ENCODE peak calls at places on chromosomes 5 and 9, in nine cellular contexts. Z, D, C, A, S, U, R, L and G are unnamed samples.

GRCh38 chr5:163912023-163912422 is 406.6 kb downstream of the MAT2B start:
- DNase-seq in Z (no peak), D (no peak), C (no peak), A (no peak), S (no peak), U (no peak), R (no peak), L (peak; percentile 5), G (no peak)

GRCh38 chr5:40021007-40021406 is 596.2 kb upstream of the DAB2 start:
- DNase-seq in Z (no peak), D (no peak), C (no peak), A (no peak), S (no peak), U (no peak), R (no peak), L (peak; percentile 23), G (no peak)

GRCh38 chr5:73387630-73388370 is 60.8 kb downstream of the FOXD1 start:
- DNase-seq in Z (no peak), D (no peak), C (no peak), A (no peak), S (no peak), U (no peak), R (no peak), L (peak; percentile 65), G (no peak)

GRCh38 chr5:160213537-160213936 is 15.8 kb upstream of the FABP6 start:
- DNase-seq in Z (no peak), D (no peak), C (no peak), A (no peak), S (peak; percentile 46), U (no peak), R (no peak), L (no peak), G (no peak)

GRCh38 chr9:103898550-103898949 is 195.6 kb upstream of the SMC2 start:
- DNase-seq in Z (no peak), D (no peak), C (no peak), A (no peak), S (no peak), U (no peak), R (no peak), L (no peak), G (no peak)

GRCh38 chr5:137400571-137400970 is 98.6 kb downstream of the SPOCK1 start:
- DNase-seq in Z (no peak), D (no peak), C (no peak), A (no peak), S (no peak), U (no peak), R (no peak), L (no peak), G (no peak)

GRCh38 chr5:34016243-34016642 is 8.4 kb upstream of the AMACR start:
- DNase-seq in Z (no peak), D (no peak), C (no peak), A (no peak), S (no peak), U (no peak), R (no peak), L (no peak), G (no peak)

GRCh38 chr9:32882616-32883015 is 99.3 kb downstream of the TMEM215 start:
- DNase-seq in Z (no peak), D (no peak), C (no peak), A (no peak), S (no peak), U (no peak), R (no peak), L (no peak), G (no peak)

GRCh38 chr5:67510204-67510603 is 313.6 kb upstream of the CD180 start:
- DNase-seq in Z (no peak), D (no peak), C (no peak), A (no peak), S (no peak), U (no peak), R (no peak), L (peak; percentile 7), G (no peak)

GRCh38 chr9:133575673-133576590 is 33.3 kb downstream of the FAM163B start:
- DNase-seq in Z (no peak), D (no peak), C (no peak), A (no peak), S (no peak), U (no peak), R (no peak), L (no peak), G (peak; percentile 69)
- H3K27me3 ChIP-seq in Z (peaks cover 12% of the 10 kb centered on the region), D (no peaks in the 10 kb centered on the region), C (no peaks in the 10 kb centered on the region), A (no peaks in the 10 kb centered on the region), S (no peaks in the 10 kb centered on the region), U (no peaks in the 10 kb centered on the region), R (no peaks in the 10 kb centered on the region), L (no peaks in the 10 kb centered on the region), G (no peaks in the 10 kb centered on the region)

GRCh38 chr5:5453131-5453530 is 30.7 kb downstream of the ICE1 start:
- DNase-seq in Z (no peak), D (no peak), C (no peak), A (no peak), S (no peak), U (no peak), R (no peak), L (no peak), G (no peak)
- H3K36me3 ChIP-seq in Z (peaks cover 6% of the 10 kb centered on the region), D (peaks cover 96% of the 10 kb centered on the region), C (no peaks in the 10 kb centered on the region), A (peaks cover 37% of the 10 kb centered on the region), S (peaks cover 26% of the 10 kb centered on the region), U (peaks cover 9% of the 10 kb centered on the region), R (peaks cover 8% of the 10 kb centered on the region), L (peaks cover 11% of the 10 kb centered on the region), G (peaks cover 7% of the 10 kb centered on the region)

GRCh38 chr5:176154821-176155220 is 83.4 kb upstream of the SIMC1 start:
- DNase-seq in Z (no peak), D (no peak), C (no peak), A (no peak), S (no peak), U (no peak), R (no peak), L (no peak), G (no peak)

GRCh38 chr5:176155882-176156497 is 82.2 kb upstream of the SIMC1 start:
- DNase-seq in Z (no peak), D (no peak), C (no peak), A (no peak), S (no peak), U (no peak), R (no peak), L (no peak), G (no peak)

GRCh38 chr5:176161431-176161830 is 76.8 kb upstream of the SIMC1 start:
- DNase-seq in Z (no peak), D (no peak), C (no peak), A (no peak), S (no peak), U (no peak), R (no peak), L (no peak), G (no peak)

GRCh38 chr5:176153741-176154140 is 84.5 kb upstream of the SIMC1 start:
- DNase-seq in Z (no peak), D (no peak), C (no peak), A (no peak), S (no peak), U (no peak), R (no peak), L (no peak), G (no peak)

GRCh38 chr5:176157656-176158055 is 80.6 kb upstream of the SIMC1 start:
- DNase-seq in Z (no peak), D (no peak), C (no peak), A (no peak), S (no peak), U (no peak), R (no peak), L (no peak), G (no peak)
- H3K27me3 ChIP-seq in Z (no peaks in the 10 kb centered on the region), D (no peaks in the 10 kb centered on the region), C (no peaks in the 10 kb centered on the region), A (no peaks in the 10 kb centered on the region), S (no peaks in the 10 kb centered on the region), U (no peaks in the 10 kb centered on the region), R (no peaks in the 10 kb centered on the region), L (no peaks in the 10 kb centered on the region), G (no peaks in the 10 kb centered on the region)

DNA sequence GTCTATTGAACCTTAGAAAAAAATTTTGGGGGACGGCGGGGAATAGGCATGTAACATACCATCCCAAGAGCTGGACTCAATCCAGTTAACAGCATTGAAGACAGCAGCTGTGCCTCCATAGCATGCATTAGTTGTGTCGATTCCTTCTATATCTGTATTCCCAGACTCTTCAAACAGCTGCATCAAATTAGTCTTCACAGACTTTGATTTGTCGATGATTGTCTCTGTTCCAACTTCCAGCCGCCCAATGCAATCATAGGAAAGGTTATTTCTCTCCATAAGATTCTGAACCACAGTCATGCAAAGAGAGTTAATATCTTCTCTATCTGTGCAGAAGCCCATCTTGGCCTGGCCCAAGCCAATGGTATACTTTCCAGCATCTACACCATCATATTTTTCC is 14.8 kb downstream of the HMGCS1 start:
- DNase-seq in Z (no peak), D (no peak), C (no peak), A (no peak), S (no peak), U (no peak), R (no peak), L (no peak), G (no peak)
- H3K36me3 ChIP-seq in Z (peaks cover 8% of the 10 kb centered on the region), D (peaks cover 67% of the 10 kb centered on the region), C (peaks cover 7% of the 10 kb centered on the region), A (peaks cover 57% of the 10 kb centered on the region), S (peaks cover 18% of the 10 kb centered on the region), U (peaks cover 43% of the 10 kb centered on the region), R (peaks cover 21% of the 10 kb centered on the region), L (peaks cover 3% of the 10 kb centered on the region), G (peaks cover 38% of the 10 kb centered on the region)